ENCODE peak calls at places on chromosome 9, in seven cellular contexts. C is HCT116; X is NCI-H1930; V is tibial nerve; W is GOT3; G is hepatocyte; F is activated effector memory CD4-positive, alpha-beta T cell treated with Interleukin-2 at 50 U/mL for 16 hours. L is an unnamed sample.

GRCh38 chr9:19154135-19154612 is 26.9 kb upstream of the PLIN2 start:
- DNase-seq in W (no peak), C (no peak), X (no peak), V (no peak), G (peak), F (no peak), L (peak)

GRCh38 chr9:129436751-129437625 is 183.9 kb downstream of the C9orf50 start:
- DNase-seq in W (no peak), V (no peak), F (no peak), G (peak), C (no peak), X (no peak), L (no peak)

GRCh38 chr9:113857875-113858274 is 18.2 kb upstream of the ZNF618 start:
- DNase-seq in X (no peak), V (no peak), F (no peak), C (no peak), W (no peak), G (no peak), L (no peak)

GRCh38 chr9:33130501-33130900 is 36.6 kb downstream of the B4GALT1 start:
- DNase-seq in G (peak), W (no peak), X (no peak), C (no peak), F (no peak), V (no peak), L (no peak)

GRCh38 chr9:129239946-129240490 is 62.0 kb upstream of the IER5L start:
- DNase-seq in F (no peak), C (no peak), X (no peak), G (no peak), V (no peak), W (no peak), L (no peak)

GRCh38 chr9:13100914-13101572 is 178.4 kb downstream of the MPDZ start:
- DNase-seq in W (no peak), X (no peak), V (no peak), C (no peak), G (no peak), F (no peak), L (no peak)

GRCh38 chr9:652896-653295 is 188.6 kb upstream of the DMRT1 start:
- DNase-seq in V (peak), F (no peak), G (no peak), X (no peak), C (no peak), W (no peak), L (no peak)

GRCh38 chr9:136309101-136309801 is 5.4 kb upstream of the CCDC187 start:
- DNase-seq in F (no peak), V (no peak), G (no peak), C (no peak), W (no peak), X (no peak), L (no peak)

GRCh38 chr9:94650924-94651323 is 11.6 kb upstream of the FBP1 start:
- DNase-seq in W (no peak), V (no peak), G (no peak), X (no peak), C (no peak), F (no peak), L (no peak)

GRCh38 chr9:4662108-4662988 is at the start of gene PLPP6:
- DNase-seq in V (peak), W (peak), F (peak), X (peak), G (peak), C (peak), L (no peak)

GRCh38 chr9:111036068-111036789 is 2.0 kb downstream of the LPAR1 start:
- DNase-seq in F (no peak), C (peak), W (no peak), X (peak), V (peak), G (peak), L (no peak)

GRCh38 chr9:78713746-78714405 is 417.0 kb downstream of the PSAT1 start:
- DNase-seq in C (no peak), X (no peak), F (no peak), G (no peak), V (no peak), W (no peak), L (no peak)

GRCh38 chr9:36407122-36407723 is 7.2 kb upstream of the RNF38 start:
- DNase-seq in W (no peak), F (peak), X (peak), C (peak), V (peak), G (peak), L (peak)

GRCh38 chr9:96462538-96462937 is 12.6 kb downstream of the HABP4 start:
- DNase-seq in G (no peak), V (no peak), W (no peak), C (no peak), F (no peak), X (no peak), L (no peak)

GRCh38 chr9:133711428-133712220 is 26.5 kb downstream of the SARDH start:
- DNase-seq in G (no peak), V (no peak), W (no peak), C (no peak), F (no peak), X (no peak), L (no peak)

GRCh38 chr9:83142389-83142788 is 79.4 kb upstream of the RASEF start:
- DNase-seq in C (no peak), V (no peak), X (no peak), G (no peak), W (no peak), F (no peak), L (no peak)

GRCh38 chr9:117094493-117094892 is 320.4 kb downstream of the ASTN2 start:
- DNase-seq in V (no peak), F (no peak), W (no peak), C (no peak), X (no peak), G (no peak), L (no peak)

GRCh38 chr9:134223091-134223490 is 58.7 kb upstream of the RNU6ATAC start:
- DNase-seq in F (no peak), W (no peak), X (no peak), V (peak), C (no peak), G (no peak), L (no peak)

GRCh38 chr9:35277649-35278359 is 116.0 kb downstream of the UNC13B start:
- DNase-seq in X (no peak), V (no peak), C (no peak), G (no peak), F (no peak), W (no peak), L (no peak)

GRCh38 chr9:109887079-109887478 is 107.1 kb downstream of the PALM2AKAP2 start:
- DNase-seq in F (no peak), X (no peak), W (no peak), V (no peak), G (no peak), C (no peak), L (no peak)

GRCh38 chr9:33659915-33660314 is 135.4 kb upstream of the PRSS3 start:
- DNase-seq in C (no peak), G (no peak), V (no peak), F (no peak), W (no peak), X (no peak), L (no peak)

GRCh38 chr9:126373241-126373640 is 46.6 kb downstream of the MVB12B start:
- DNase-seq in C (no peak), X (no peak), G (no peak), F (no peak), W (no peak), V (no peak), L (no peak)

GRCh38 chr9:34990908-34991832 is 1.6 kb downstream of the DNAJB5 start:
- DNase-seq in C (no peak), V (no peak), G (no peak), X (no peak), F (no peak), W (no peak), L (no peak)

GRCh38 chr9:133572821-133573361 is 36.3 kb downstream of the FAM163B start:
- DNase-seq in W (no peak), V (no peak), X (no peak), G (peak), F (no peak), C (no peak), L (no peak)

GRCh38 chr9:108832179-108832500 is 23.6 kb downstream of the ACTL7B start:
- DNase-seq in F (no peak), C (no peak), G (no peak), X (no peak), W (no peak), V (no peak), L (no peak)

GRCh38 chr9:129761901-129762359 is 9.1 kb upstream of the PTGES start:
- DNase-seq in F (no peak), G (no peak), X (no peak), W (no peak), C (no peak), V (no peak), L (no peak)

L was measured in CMK.